ENCODE peak calls at places on chromosome 6, in seven cellular contexts. M is cardiac muscle cell; D is uterus; Y is CD4-positive, alpha-beta T cell; H is epithelial cell of prostate; G is dorsolateral prefrontal cortex; C is IMR-90. A is an unnamed sample.

GRCh38 chr6:44058617-44059358 is 68.5 kb downstream of the MRPL14 start:
- DNase-seq in C (peak; percentile 100), G (no peak), M (no peak), Y (no peak), D (peak; percentile 88), H (peak; percentile 96), A (no peak)

GRCh38 chr6:91268941-91269340 is 682.1 kb upstream of the MAP3K7 start:
- DNase-seq in D (no peak), M (no peak), G (no peak), H (no peak), Y (no peak), C (no peak), A (no peak)

GRCh38 chr6:113873043-113873667 is 16.0 kb downstream of the MARCKS start:
- DNase-seq in Y (no peak), C (no peak), G (no peak), H (no peak), D (peak; percentile 31), M (no peak), A (peak; percentile 10)

GRCh38 chr6:169454204-169454871 is 200.7 kb upstream of the THBS2 start:
- DNase-seq in Y (no peak), C (peak; percentile 94), H (no peak), G (no peak), D (peak; percentile 83), M (no peak), A (no peak)

GRCh38 chr6:90399970-90400369 is 103.3 kb upstream of the BACH2 start:
- DNase-seq in M (no peak), Y (no peak), G (no peak), C (no peak), H (no peak), D (no peak), A (no peak)

GRCh38 chr6:157558487-157559200 is 177.7 kb downstream of the ZDHHC14 start:
- DNase-seq in Y (no peak), G (no peak), M (no peak), H (no peak), D (no peak), C (no peak), A (no peak)

GRCh38 chr6:55239099-55239498 is 64.8 kb downstream of the HCRTR2 start:
- DNase-seq in C (no peak), H (no peak), M (no peak), G (no peak), D (no peak), Y (no peak), A (no peak)

GRCh38 chr6:70849348-70850069 is 107.4 kb downstream of the B3GAT2 start:
- DNase-seq in D (no peak), C (peak; percentile 85), M (no peak), H (no peak), Y (no peak), G (no peak), A (no peak)

GRCh38 chr6:156809034-156809433 is 31.9 kb downstream of the ARID1B start:
- DNase-seq in M (no peak), D (no peak), Y (no peak), H (no peak), G (no peak), C (peak; percentile 55), A (no peak)

GRCh38 chr6:156808287-156808686 is 31.1 kb downstream of the ARID1B start:
- DNase-seq in C (peak; percentile 13), D (no peak), G (no peak), H (no peak), Y (no peak), M (peak; percentile 57), A (no peak)

GRCh38 chr6:46789434-46790358 is 3.5 kb upstream of the MEP1A start:
- DNase-seq in G (no peak), Y (no peak), C (no peak), M (no peak), H (no peak), D (no peak), A (no peak)

GRCh38 chr6:47007657-47008396 is 34.3 kb downstream of the ADGRF1 start:
- DNase-seq in M (no peak), H (no peak), Y (no peak), C (no peak), D (no peak), G (no peak), A (no peak)

GRCh38 chr6:93300661-93301060 is 118.7 kb downstream of the EPHA7 start:
- DNase-seq in D (no peak), G (no peak), M (no peak), H (no peak), C (no peak), Y (no peak), A (no peak)

GRCh38 chr6:143059616-143060353 is 904 bp upstream of the AIG1 start:
- DNase-seq in Y (peak; percentile 14), C (peak; percentile 87), M (no peak), G (no peak), D (peak; percentile 21), H (peak; percentile 92), A (no peak)

GRCh38 chr6:167005350-167006159 is 6.4 kb downstream of the CEP43 start:
- DNase-seq in M (peak; percentile 21), C (no peak), D (peak; percentile 54), Y (no peak), G (peak; percentile 30), H (no peak), A (no peak)

GRCh38 chr6:145206247-145206907 is 528.9 kb downstream of the EPM2A start:
- DNase-seq in M (no peak), Y (no peak), G (peak; percentile 28), D (no peak), C (peak; percentile 70), H (no peak), A (no peak)

GRCh38 chr6:34177181-34177591 is 31.3 kb upstream of the GRM4 start:
- DNase-seq in C (no peak), M (no peak), D (no peak), G (no peak), H (no peak), Y (no peak), A (no peak)

GRCh38 chr6:139329224-139329623 is 37.4 kb upstream of the TXLNB start:
- DNase-seq in M (no peak), C (no peak), Y (no peak), D (no peak), H (no peak), G (no peak), A (no peak)

GRCh38 chr6:168440520-168441433 is at the start of gene SMOC2:
- DNase-seq in C (no peak), M (peak; percentile 43), Y (no peak), H (no peak), G (no peak), D (peak; percentile 79), A (no peak)

GRCh38 chr6:106799008-106799952 is 169.9 kb downstream of the QRSL1 start:
- DNase-seq in D (no peak), C (peak; percentile 26), H (peak; percentile 87), M (peak; percentile 34), G (no peak), Y (no peak), A (no peak)

GRCh38 chr6:3759656-3760245 is 8.2 kb upstream of the PXDC1 start:
- DNase-seq in G (no peak), C (peak; percentile 95), D (no peak), Y (no peak), M (no peak), H (no peak), A (no peak)

DNA sequence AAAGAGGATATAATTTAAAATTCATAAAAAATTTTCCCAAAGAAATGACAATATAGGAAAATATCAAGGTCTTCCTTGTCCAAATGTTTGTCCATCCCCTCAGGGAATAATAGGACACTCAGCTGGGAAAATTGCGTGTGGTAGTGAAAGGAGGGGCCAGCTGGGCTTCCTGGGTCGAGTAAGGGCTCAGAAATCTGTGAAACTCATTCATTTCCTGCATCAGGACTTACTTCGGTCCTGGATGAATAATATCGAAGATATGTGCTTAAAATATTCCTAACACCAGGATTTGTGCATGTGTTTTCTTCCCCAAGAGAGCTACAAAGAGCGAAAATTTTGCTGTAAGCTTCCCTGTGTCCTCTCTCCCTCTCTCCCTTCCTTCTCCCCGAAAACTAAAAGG is 118.2 kb upstream of the GJE1 start:
- DNase-seq in D (no peak), H (peak; percentile 36), C (peak; percentile 93), Y (no peak), M (no peak), G (no peak), A (no peak)
- H3K27ac ChIP-seq in D (no peak overlapping the region), H (peak overlapping the region; percentile 97), C (peak overlapping the region; percentile 56), Y (no peak overlapping the region), M (no peak overlapping the region), G (no peak overlapping the region), A (no peak overlapping the region)

DNA sequence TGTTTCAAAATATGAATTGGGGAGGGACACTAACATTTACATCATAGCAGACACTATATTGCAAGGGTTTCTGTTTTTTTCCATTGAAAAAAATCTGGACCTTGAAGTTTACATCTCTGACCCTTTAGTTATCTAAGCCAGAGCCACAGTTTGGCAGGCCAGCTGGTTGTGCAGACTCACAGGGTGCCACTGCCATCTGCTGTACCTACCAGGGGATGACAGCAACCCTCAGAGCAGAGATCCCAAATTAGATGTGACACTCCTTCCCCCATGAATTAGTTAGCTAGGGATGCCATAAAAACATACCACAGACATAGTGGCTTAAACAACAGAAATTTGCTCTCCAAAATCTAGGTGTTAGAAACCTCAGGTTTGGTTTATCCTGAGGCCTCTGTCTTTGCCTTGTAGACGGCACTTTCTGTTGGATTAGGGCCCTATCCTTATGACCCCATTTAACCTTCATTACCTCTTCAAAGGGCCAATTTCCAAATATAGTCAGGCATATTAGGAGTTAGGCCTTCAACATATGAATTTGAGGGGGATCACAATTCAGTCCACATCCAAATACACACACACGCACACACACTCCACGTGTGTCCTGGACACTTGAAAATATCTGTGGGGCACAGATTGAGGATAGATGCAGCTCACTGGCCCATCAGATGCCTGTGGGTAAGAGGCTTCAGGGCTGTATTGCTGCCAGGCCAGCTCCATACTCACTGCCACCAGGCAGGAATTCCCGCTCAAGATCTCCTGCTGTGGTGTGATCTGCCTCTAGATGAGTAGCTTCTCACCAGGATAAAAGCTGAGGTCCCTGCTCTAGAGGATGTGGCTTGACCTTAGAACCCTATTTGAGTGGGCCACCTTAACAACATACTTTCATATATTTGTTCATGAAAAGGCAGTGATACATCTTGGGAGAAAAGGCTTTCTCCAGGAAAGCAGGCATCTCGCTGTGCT is 166.1 kb upstream of the RNF217 start:
- DNase-seq in H (no peak), G (peak; percentile 73), Y (no peak), M (peak; percentile 71), D (no peak), C (peak; percentile 1), A (no peak)
- H3K27ac ChIP-seq in H (no peak overlapping the region), G (no peak overlapping the region), Y (no peak overlapping the region), M (no peak overlapping the region), D (no peak overlapping the region), C (no peak overlapping the region), A (no peak overlapping the region)

DNA sequence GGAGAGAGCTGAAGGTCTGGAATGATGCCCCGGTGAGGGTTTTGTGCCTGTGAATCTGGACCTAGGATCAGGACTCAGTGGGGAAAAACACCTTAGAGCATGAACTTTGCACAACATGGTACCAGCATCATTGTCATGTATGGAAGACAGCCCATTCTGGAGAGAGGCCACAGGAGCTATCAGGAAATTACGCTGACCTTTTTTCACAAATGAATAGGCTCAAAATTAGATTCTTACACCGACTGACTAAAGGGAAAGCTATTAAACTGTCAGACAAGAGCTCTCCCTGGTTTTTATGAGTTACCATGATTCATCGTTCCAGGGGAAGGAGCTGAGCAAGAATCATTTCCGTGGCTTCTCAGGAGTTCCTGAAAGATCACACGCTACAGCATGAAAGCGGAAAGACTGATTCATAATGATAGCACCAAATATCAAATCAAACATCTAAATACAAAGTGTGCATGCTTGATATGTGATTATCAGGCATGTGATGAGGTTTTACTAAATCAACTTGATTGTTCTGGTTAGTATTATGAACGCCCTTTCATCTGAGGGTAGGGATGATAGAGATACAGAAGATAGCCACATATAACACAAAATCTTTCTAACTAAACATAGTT is 224.9 kb upstream of the SMLR1 start:
- DNase-seq in C (peak; percentile 98), D (peak; percentile 46), H (peak; percentile 95), Y (no peak), G (no peak), M (no peak), A (no peak)
- H3K27ac ChIP-seq in C (peak overlapping the region; percentile 90), D (peak overlapping the region; percentile 74), H (peak overlapping the region; percentile 92), Y (no peak overlapping the region), G (no peak overlapping the region), M (no peak overlapping the region), A (no peak overlapping the region)

GRCh38 chr6:159760602-159761057 is 1.2 kb upstream of the ACAT2 start:
- DNase-seq in Y (no peak), C (peak; percentile 64), M (no peak), G (no peak), H (no peak), D (no peak), A (no peak)
- H3K27ac ChIP-seq in Y (peak overlapping the region; percentile 94), C (peak overlapping the region; percentile 94), M (peak overlapping the region; percentile 89), G (peak overlapping the region; percentile 99), H (peak overlapping the region; percentile 87), D (peak overlapping the region; percentile 99), A (no peak overlapping the region)